ENCODE peak calls at places on chromosomes 3 and 15, in eight cellular contexts. One of them, this sample, is unnamed.

GRCh38 chr3:187243933-187244564 is 46.8 kb downstream of the RTP1 start:
- DNase-seq in lower lobe of right lung: no peak
- DNase-seq in uterus: no peak
- DNase-seq in T1000: no peak
- DNase-seq in activated B cell treated with CpG ODN at 0.5 μM for 24 hours: no peak
- DNase-seq in activated CD4-positive, CD25-positive, alpha-beta regulatory T cell treated with anti-CD3 and anti-CD28 coated beads, Interleukin-2, amount 50 U/mL, for 72 hours: no peak
- DNase-seq in naive thymus-derived CD8-positive, alpha-beta T cell: no peak
- DNase-seq in mucosa of gallbladder: no peak
- DNase-seq in this sample: no peak

GRCh38 chr3:156749244-156749643 is 74.9 kb downstream of the TIPARP start:
- DNase-seq in lower lobe of right lung: no peak
- DNase-seq in uterus: no peak
- DNase-seq in T1000: no peak
- DNase-seq in activated B cell treated with CpG ODN at 0.5 μM for 24 hours: no peak
- DNase-seq in activated CD4-positive, CD25-positive, alpha-beta regulatory T cell treated with anti-CD3 and anti-CD28 coated beads, Interleukin-2, amount 50 U/mL, for 72 hours: no peak
- DNase-seq in naive thymus-derived CD8-positive, alpha-beta T cell: no peak
- DNase-seq in mucosa of gallbladder: no peak
- DNase-seq in this sample: no peak

GRCh38 chr15:72118400-72118978 is at the start of gene SENP8:
- DNase-seq in lower lobe of right lung: no peak
- DNase-seq in uterus: no peak
- DNase-seq in T1000: no peak
- DNase-seq in activated B cell treated with CpG ODN at 0.5 μM for 24 hours: no peak
- DNase-seq in activated CD4-positive, CD25-positive, alpha-beta regulatory T cell treated with anti-CD3 and anti-CD28 coated beads, Interleukin-2, amount 50 U/mL, for 72 hours: no peak
- DNase-seq in naive thymus-derived CD8-positive, alpha-beta T cell: no peak
- DNase-seq in mucosa of gallbladder: no peak
- DNase-seq in this sample: no peak

GRCh38 chr15:100667405-100668320 is 65.3 kb downstream of the ASB7 start:
- DNase-seq in lower lobe of right lung: no peak
- DNase-seq in uterus: peak
- DNase-seq in T1000: no peak
- DNase-seq in activated B cell treated with CpG ODN at 0.5 μM for 24 hours: no peak
- DNase-seq in activated CD4-positive, CD25-positive, alpha-beta regulatory T cell treated with anti-CD3 and anti-CD28 coated beads, Interleukin-2, amount 50 U/mL, for 72 hours: no peak
- DNase-seq in naive thymus-derived CD8-positive, alpha-beta T cell: no peak
- DNase-seq in mucosa of gallbladder: peak
- DNase-seq in this sample: no peak

GRCh38 chr3:170418422-170419300 is at the start of gene CLDN11:
- DNase-seq in lower lobe of right lung: no peak
- DNase-seq in uterus: peak
- DNase-seq in T1000: no peak
- DNase-seq in activated B cell treated with CpG ODN at 0.5 μM for 24 hours: peak
- DNase-seq in activated CD4-positive, CD25-positive, alpha-beta regulatory T cell treated with anti-CD3 and anti-CD28 coated beads, Interleukin-2, amount 50 U/mL, for 72 hours: no peak
- DNase-seq in naive thymus-derived CD8-positive, alpha-beta T cell: no peak
- DNase-seq in mucosa of gallbladder: peak
- DNase-seq in this sample: no peak

GRCh38 chr15:80606571-80606970 is 88.5 kb upstream of the ABHD17C start:
- DNase-seq in lower lobe of right lung: no peak
- DNase-seq in uterus: no peak
- DNase-seq in T1000: no peak
- DNase-seq in activated B cell treated with CpG ODN at 0.5 μM for 24 hours: no peak
- DNase-seq in activated CD4-positive, CD25-positive, alpha-beta regulatory T cell treated with anti-CD3 and anti-CD28 coated beads, Interleukin-2, amount 50 U/mL, for 72 hours: no peak
- DNase-seq in naive thymus-derived CD8-positive, alpha-beta T cell: no peak
- DNase-seq in mucosa of gallbladder: no peak
- DNase-seq in this sample: no peak

GRCh38 chr15:71273731-71274447 is 158.6 kb downstream of the THSD4 start:
- DNase-seq in lower lobe of right lung: no peak
- DNase-seq in uterus: no peak
- DNase-seq in T1000: no peak
- DNase-seq in activated B cell treated with CpG ODN at 0.5 μM for 24 hours: no peak
- DNase-seq in activated CD4-positive, CD25-positive, alpha-beta regulatory T cell treated with anti-CD3 and anti-CD28 coated beads, Interleukin-2, amount 50 U/mL, for 72 hours: no peak
- DNase-seq in naive thymus-derived CD8-positive, alpha-beta T cell: no peak
- DNase-seq in mucosa of gallbladder: no peak
- DNase-seq in this sample: no peak

GRCh38 chr3:17678116-17678741 is 64.2 kb downstream of the TBC1D5 start:
- DNase-seq in lower lobe of right lung: no peak
- DNase-seq in uterus: no peak
- DNase-seq in T1000: no peak
- DNase-seq in activated B cell treated with CpG ODN at 0.5 μM for 24 hours: no peak
- DNase-seq in activated CD4-positive, CD25-positive, alpha-beta regulatory T cell treated with anti-CD3 and anti-CD28 coated beads, Interleukin-2, amount 50 U/mL, for 72 hours: no peak
- DNase-seq in naive thymus-derived CD8-positive, alpha-beta T cell: no peak
- DNase-seq in mucosa of gallbladder: no peak
- DNase-seq in this sample: no peak